ENCODE peak calls at places on chromosomes 16 and 17, in four cellular contexts. One of them, this sample, is unnamed.

GRCh38 chr17:802901-803881 is 21.0 kb downstream of the MRM3 start:
- DNase-seq in tibial nerve: no peak
- DNase-seq in CD8-positive, alpha-beta T cell: no peak
- DNase-seq in prostate gland: no peak
- DNase-seq in this sample: no peak

GRCh38 chr16:31869511-31870201 is 4.0 kb upstream of the ZNF267 start:
- DNase-seq in CD8-positive, alpha-beta T cell: peak; percentile 45
- DNase-seq in tibial nerve: no peak
- DNase-seq in prostate gland: no peak
- DNase-seq in this sample: no peak

GRCh38 chr17:80871341-80871740 is 120.3 kb upstream of the CHMP6 start:
- DNase-seq in CD8-positive, alpha-beta T cell: no peak
- DNase-seq in prostate gland: no peak
- DNase-seq in tibial nerve: no peak
- DNase-seq in this sample: no peak

GRCh38 chr17:65855245-65855644 is 293.8 kb upstream of the AXIN2 start:
- DNase-seq in prostate gland: no peak
- DNase-seq in tibial nerve: no peak
- DNase-seq in CD8-positive, alpha-beta T cell: no peak
- DNase-seq in this sample: no peak

GRCh38 chr16:85281181-85281580 is 168.9 kb upstream of the CIBAR2 start:
- DNase-seq in tibial nerve: no peak
- DNase-seq in CD8-positive, alpha-beta T cell: no peak
- DNase-seq in prostate gland: no peak
- DNase-seq in this sample: no peak

GRCh38 chr17:17783825-17784598 is 52.8 kb downstream of the SREBF1 start:
- DNase-seq in tibial nerve: no peak
- DNase-seq in CD8-positive, alpha-beta T cell: no peak
- DNase-seq in prostate gland: peak; percentile 52
- DNase-seq in this sample: no peak

GRCh38 chr16:9911231-9911630 is 271.0 kb downstream of the GRIN2A start:
- DNase-seq in prostate gland: no peak
- DNase-seq in CD8-positive, alpha-beta T cell: no peak
- DNase-seq in tibial nerve: no peak
- DNase-seq in this sample: no peak

GRCh38 chr17:17029938-17030337 is 12.3 kb upstream of the MPRIP start:
- DNase-seq in prostate gland: no peak
- DNase-seq in tibial nerve: no peak
- DNase-seq in CD8-positive, alpha-beta T cell: no peak
- DNase-seq in this sample: no peak

GRCh38 chr16:56833243-56833970 is 31.6 kb upstream of the SLC12A3 start:
- DNase-seq in prostate gland: no peak
- DNase-seq in CD8-positive, alpha-beta T cell: no peak
- DNase-seq in tibial nerve: no peak
- DNase-seq in this sample: no peak

GRCh38 chr17:28807925-28808641 is 34.5 kb downstream of the FAM222B start:
- DNase-seq in prostate gland: peak; percentile 10
- DNase-seq in tibial nerve: no peak
- DNase-seq in CD8-positive, alpha-beta T cell: no peak
- DNase-seq in this sample: no peak

GRCh38 chr17:20223808-20224328 is 214.7 kb downstream of the SPECC1 start:
- DNase-seq in prostate gland: no peak
- DNase-seq in CD8-positive, alpha-beta T cell: no peak
- DNase-seq in tibial nerve: no peak
- DNase-seq in this sample: no peak
- TF ChIP-seq CTCF in prostate gland: no peak
- TF ChIP-seq CTCF in CD8-positive, alpha-beta T cell: no peak
- TF ChIP-seq CTCF in tibial nerve: no peak
- TF ChIP-seq CTCF in this sample: no peak

GRCh38 chr17:46875849-46876352 is 24.5 kb downstream of the WNT9B start:
- DNase-seq in prostate gland: no peak
- DNase-seq in tibial nerve: no peak
- DNase-seq in CD8-positive, alpha-beta T cell: no peak
- DNase-seq in this sample: no peak

GRCh38 chr17:46877466-46877865 is 26.1 kb downstream of the WNT9B start:
- DNase-seq in CD8-positive, alpha-beta T cell: no peak
- DNase-seq in tibial nerve: no peak
- DNase-seq in prostate gland: no peak
- DNase-seq in this sample: no peak

GRCh38 chr17:46876926-46877325 is 25.5 kb downstream of the WNT9B start:
- DNase-seq in prostate gland: no peak
- DNase-seq in tibial nerve: no peak
- DNase-seq in CD8-positive, alpha-beta T cell: no peak
- DNase-seq in this sample: no peak

GRCh38 chr17:46874906-46875305 is 23.5 kb downstream of the WNT9B start:
- DNase-seq in tibial nerve: no peak
- DNase-seq in CD8-positive, alpha-beta T cell: no peak
- DNase-seq in prostate gland: no peak
- DNase-seq in this sample: no peak

DNA sequence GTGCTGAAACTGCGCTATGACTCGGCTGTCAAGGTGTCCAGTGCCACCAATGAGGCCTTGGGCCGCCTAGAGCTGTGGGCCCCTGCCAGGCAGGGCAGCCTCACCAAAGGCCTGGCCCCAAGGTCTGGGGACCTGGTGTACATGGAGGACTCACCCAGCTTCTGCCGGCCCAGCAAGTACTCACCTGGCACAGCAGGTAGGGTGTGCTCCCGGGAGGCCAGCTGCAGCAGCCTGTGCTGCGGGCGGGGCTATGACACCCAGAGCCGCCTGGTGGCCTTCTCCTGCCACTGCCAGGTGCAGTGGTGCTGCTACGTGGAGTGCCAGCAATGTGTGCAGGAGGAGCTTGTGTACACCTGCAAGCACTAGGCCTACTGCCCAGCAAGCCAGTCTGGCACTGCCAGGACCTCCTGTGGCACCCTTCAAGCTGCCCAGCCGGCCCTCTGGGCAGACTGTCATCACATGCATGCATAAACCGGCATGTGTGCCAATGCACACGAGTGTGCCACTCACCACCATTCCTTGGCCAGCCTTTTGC is 25.0 kb downstream of the WNT9B start:
- DNase-seq in prostate gland: peak; percentile 44
- DNase-seq in tibial nerve: no peak
- DNase-seq in CD8-positive, alpha-beta T cell: no peak
- DNase-seq in this sample: no peak
- TF ChIP-seq CTCF in prostate gland: no peak
- TF ChIP-seq CTCF in tibial nerve: no peak
- TF ChIP-seq CTCF in CD8-positive, alpha-beta T cell: no peak
- TF ChIP-seq CTCF in this sample: no peak

GRCh38 chr16:87495578-87495977 is 2.8 kb upstream of the ZCCHC14 start:
- DNase-seq in prostate gland: no peak
- DNase-seq in tibial nerve: no peak
- DNase-seq in CD8-positive, alpha-beta T cell: no peak
- DNase-seq in this sample: no peak

GRCh38 chr16:87490091-87490798 is 2.6 kb downstream of the ZCCHC14 start:
- DNase-seq in CD8-positive, alpha-beta T cell: no peak
- DNase-seq in tibial nerve: no peak
- DNase-seq in prostate gland: no peak
- DNase-seq in this sample: no peak

GRCh38 chr16:87492241-87492635 is 586 bp downstream of the ZCCHC14 start:
- DNase-seq in tibial nerve: no peak
- DNase-seq in prostate gland: no peak
- DNase-seq in CD8-positive, alpha-beta T cell: no peak
- DNase-seq in this sample: no peak

GRCh38 chr16:87496101-87496801 is 3.4 kb upstream of the ZCCHC14 start:
- DNase-seq in prostate gland: no peak
- DNase-seq in tibial nerve: no peak
- DNase-seq in CD8-positive, alpha-beta T cell: no peak
- DNase-seq in this sample: no peak

GRCh38 chr16:87492721-87493554 is at the start of gene ZCCHC14:
- DNase-seq in tibial nerve: peak; percentile 99
- DNase-seq in prostate gland: peak; percentile 99
- DNase-seq in CD8-positive, alpha-beta T cell: peak; percentile 97
- DNase-seq in this sample: peak; percentile 99
- TF ChIP-seq CTCF in tibial nerve: peak; percentile 30
- TF ChIP-seq CTCF in prostate gland: no peak
- TF ChIP-seq CTCF in CD8-positive, alpha-beta T cell: no peak
- TF ChIP-seq CTCF in this sample: no peak

DNA sequence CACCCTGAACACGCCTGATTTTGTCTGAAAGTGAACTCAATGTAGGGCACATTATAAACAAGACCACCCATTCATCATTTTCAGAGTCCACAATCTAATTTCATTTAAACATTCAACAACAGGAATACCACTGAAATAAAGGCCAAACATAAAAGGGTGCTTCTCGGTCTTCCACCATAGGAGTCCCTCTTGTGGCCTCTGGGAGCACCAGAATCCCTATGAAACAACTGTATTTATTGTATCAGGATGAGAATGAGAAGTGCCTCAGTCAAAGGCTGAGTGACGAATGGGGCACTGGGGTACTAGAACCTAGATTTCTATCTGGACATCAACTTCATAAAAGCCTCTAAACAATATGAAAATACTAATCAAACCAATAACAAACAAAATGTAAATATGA is 40.4 kb downstream of the NXPH3 start:
- DNase-seq in CD8-positive, alpha-beta T cell: no peak
- DNase-seq in prostate gland: no peak
- DNase-seq in tibial nerve: no peak
- DNase-seq in this sample: no peak
- TF ChIP-seq CTCF in CD8-positive, alpha-beta T cell: no peak
- TF ChIP-seq CTCF in prostate gland: no peak
- TF ChIP-seq CTCF in tibial nerve: peak; percentile 15
- TF ChIP-seq CTCF in this sample: peak; percentile 50

GRCh38 chr17:30796016-30796415 is 28.5 kb downstream of the CRLF3 start:
- DNase-seq in CD8-positive, alpha-beta T cell: no peak
- DNase-seq in prostate gland: no peak
- DNase-seq in tibial nerve: no peak
- DNase-seq in this sample: no peak
- TF ChIP-seq CTCF in CD8-positive, alpha-beta T cell: no peak
- TF ChIP-seq CTCF in prostate gland: no peak
- TF ChIP-seq CTCF in tibial nerve: no peak
- TF ChIP-seq CTCF in this sample: no peak

GRCh38 chr17:8159032-8159400 is 3.7 kb downstream of the VAMP2 start:
- DNase-seq in tibial nerve: no peak
- DNase-seq in CD8-positive, alpha-beta T cell: no peak
- DNase-seq in prostate gland: no peak
- DNase-seq in this sample: no peak
- TF ChIP-seq CTCF in tibial nerve: no peak
- TF ChIP-seq CTCF in CD8-positive, alpha-beta T cell: no peak
- TF ChIP-seq CTCF in prostate gland: peak; percentile 5
- TF ChIP-seq CTCF in this sample: no peak

This sample was measured in esophagus muscularis mucosa.